ENCODE peak calls at places on chromosome 21, in nine cellular contexts. Z, V, I, T, R, E, G, Y and X are unnamed samples.

GRCh38 chr21:42440187-42440792 is 36.6 kb downstream of the UBASH3A start:
- DNase-seq in E (peak; percentile 4), I (peak; percentile 73), G (no peak), T (no peak), V (no peak), Z (peak; percentile 82), R (no peak), Y (no peak), X (no peak)

GRCh38 chr21:44490816-44491215 is 35.5 kb downstream of the LRRC3 start:
- DNase-seq in Z (no peak), E (no peak), V (no peak), T (no peak), G (no peak), Y (no peak), I (no peak), R (no peak), X (no peak)

GRCh38 chr21:46082638-46083270 is 15.2 kb upstream of the COL6A2 start:
- DNase-seq in Y (no peak), R (no peak), I (no peak), T (no peak), E (no peak), V (no peak), Z (no peak), G (no peak), X (peak; percentile 58)

GRCh38 chr21:37373539-37373938 is 7.0 kb downstream of the DYRK1A start:
- DNase-seq in R (no peak), Y (no peak), Z (no peak), V (no peak), I (no peak), E (no peak), G (no peak), T (no peak), X (no peak)

GRCh38 chr21:44313451-44313850 is 13.6 kb downstream of the PFKL start:
- DNase-seq in Z (no peak), V (no peak), G (no peak), R (no peak), T (no peak), Y (no peak), E (no peak), I (no peak), X (no peak)

GRCh38 chr21:33488936-33489335 is 2.6 kb downstream of the DNAJC28 start:
- DNase-seq in R (no peak), I (no peak), V (no peak), Z (no peak), G (no peak), E (no peak), T (no peak), Y (no peak), X (no peak)

GRCh38 chr21:38598413-38598812 is 100.1 kb upstream of the ERG start:
- DNase-seq in R (no peak), G (no peak), Y (no peak), T (no peak), V (no peak), I (no peak), Z (no peak), E (no peak), X (peak; percentile 51)

GRCh38 chr21:21247441-21247840 is 249.2 kb downstream of the NCAM2 start:
- DNase-seq in R (no peak), T (no peak), G (no peak), Y (no peak), E (no peak), Z (no peak), V (no peak), I (no peak), X (no peak)

GRCh38 chr21:28419811-28420210 is 572.9 kb downstream of the LTN1 start:
- DNase-seq in V (no peak), I (no peak), Z (no peak), Y (no peak), T (no peak), R (no peak), E (no peak), G (no peak), X (no peak)

GRCh38 chr21:14863745-14864210 is 201.0 kb downstream of the NRIP1 start:
- DNase-seq in G (no peak), Z (no peak), V (no peak), I (no peak), E (no peak), R (no peak), Y (no peak), T (no peak), X (no peak)

GRCh38 chr21:44498280-44498964 is 41.6 kb downstream of the KRTAP10-1 start:
- DNase-seq in E (no peak), I (no peak), R (no peak), T (no peak), V (no peak), G (no peak), Y (no peak), Z (no peak), X (no peak)

GRCh38 chr21:31733521-31734149 is 1.7 kb upstream of the SCAF4 start:
- DNase-seq in I (no peak), Z (peak; percentile 47), E (no peak), G (no peak), T (no peak), V (peak; percentile 0), Y (no peak), R (no peak), X (no peak)